ENCODE peak calls at places on chromosome 4, in six cellular contexts. O is IMR-90, Y is A549, D is HepG2, N is K562, B is GM12878. C is an unnamed sample.

GRCh38 chr4:52943644-52944043 is 81.5 kb downstream of the RASL11B start:
- DNase-seq in O (no peak), Y (no peak), D (no peak), N (no peak), B (no peak), C (no peak)

GRCh38 chr4:10737335-10737734 is 52.8 kb upstream of the CLNK start:
- DNase-seq in O (peak), Y (no peak), D (no peak), N (no peak), B (no peak), C (no peak)

GRCh38 chr4:141131738-141132688 is 1.3 kb downstream of the RNF150 start:
- DNase-seq in O (peak), Y (no peak), D (no peak), N (no peak), B (no peak), C (peak)

GRCh38 chr4:87042986-87043820 is 108.4 kb downstream of the AFF1 start:
- DNase-seq in O (no peak), Y (no peak), D (no peak), N (no peak), B (no peak), C (no peak)

GRCh38 chr4:125125256-125125655 is 189.5 kb upstream of the FAT4 start:
- DNase-seq in O (no peak), Y (no peak), D (no peak), N (no peak), B (no peak), C (no peak)

GRCh38 chr4:118586357-118586790 is 98.8 kb upstream of the METTL14 start:
- DNase-seq in O (no peak), Y (no peak), D (no peak), N (no peak), B (no peak), C (no peak)

GRCh38 chr4:82667761-82668505 is 106.1 kb upstream of the TMEM150C start:
- DNase-seq in O (no peak), Y (no peak), D (no peak), N (no peak), B (no peak), C (no peak)

GRCh38 chr4:121072080-121072835 is at the start of gene NDNF:
- DNase-seq in O (peak), Y (no peak), D (peak), N (no peak), B (no peak), C (peak)

GRCh38 chr4:147518846-147519767 is 38.2 kb downstream of the EDNRA start:
- DNase-seq in O (peak), Y (peak), D (peak), N (peak), B (peak), C (peak)

GRCh38 chr4:140617494-140618060 is 48.8 kb upstream of the UCP1 start:
- DNase-seq in O (no peak), Y (no peak), D (no peak), N (no peak), B (no peak), C (no peak)

GRCh38 chr4:174999407-174999806 is 81.2 kb downstream of the ADAM29 start:
- DNase-seq in O (no peak), Y (peak), D (no peak), N (no peak), B (no peak), C (no peak)

GRCh38 chr4:69546121-69546520 is 50.4 kb upstream of the UGT2B4 start:
- DNase-seq in O (no peak), Y (no peak), D (no peak), N (no peak), B (no peak), C (no peak)

GRCh38 chr4:144363890-144364289 is 223.4 kb upstream of the GYPA start:
- DNase-seq in O (no peak), Y (no peak), D (no peak), N (no peak), B (no peak), C (no peak)

GRCh38 chr4:42855779-42856178 is 36.7 kb upstream of the GRXCR1 start:
- DNase-seq in O (no peak), Y (no peak), D (no peak), N (no peak), B (no peak), C (no peak)

GRCh38 chr4:98946359-98946758 is 17.4 kb upstream of the EIF4E start:
- DNase-seq in O (no peak), Y (no peak), D (no peak), N (no peak), B (no peak), C (no peak)

GRCh38 chr4:95170176-95170575 is 378.6 kb downstream of the UNC5C start:
- DNase-seq in O (no peak), Y (no peak), D (no peak), N (no peak), B (no peak), C (no peak)

GRCh38 chr4:138938371-138938699 is 77.2 kb upstream of the NOCT start:
- DNase-seq in O (peak), Y (peak), D (peak), N (no peak), B (no peak), C (peak)

GRCh38 chr4:183960021-183960420 is 54.9 kb downstream of the STOX2 start:
- DNase-seq in O (peak), Y (peak), D (no peak), N (peak), B (no peak), C (peak)

GRCh38 chr4:108240356-108240755 is 71.6 kb upstream of the LEF1 start:
- DNase-seq in O (peak), Y (no peak), D (no peak), N (no peak), B (no peak), C (no peak)

GRCh38 chr4:140249351-140249750 is 95.4 kb upstream of the MAML3 start:
- DNase-seq in O (peak), Y (no peak), D (no peak), N (no peak), B (no peak), C (no peak)

GRCh38 chr4:119785963-119786362 is 157.4 kb upstream of the PDE5A start:
- DNase-seq in O (peak), Y (peak), D (peak), N (no peak), B (no peak), C (no peak)

GRCh38 chr4:143250617-143251016 is 65.9 kb downstream of the USP38 start:
- DNase-seq in O (no peak), Y (no peak), D (no peak), N (no peak), B (no peak), C (no peak)

GRCh38 chr4:112057479-112057878 is 87.8 kb upstream of the FAM241A start:
- DNase-seq in O (no peak), Y (no peak), D (no peak), N (no peak), B (no peak), C (no peak)

GRCh38 chr4:107035711-107036601 is at the start of gene DKK2:
- DNase-seq in O (peak), Y (no peak), D (no peak), N (no peak), B (no peak), C (peak)

GRCh38 chr4:4271912-4272311 is 18.0 kb downstream of the LYAR start:
- DNase-seq in O (no peak), Y (peak), D (no peak), N (peak), B (no peak), C (no peak)

GRCh38 chr4:180942367-180942916 is 1300.8 kb upstream of the TENM3 start:
- DNase-seq in O (no peak), Y (no peak), D (no peak), N (no peak), B (no peak), C (no peak)

GRCh38 chr4:153488006-153488718 is 22.0 kb downstream of the TMEM131L start:
- DNase-seq in O (peak), Y (no peak), D (no peak), N (no peak), B (peak), C (no peak)

GRCh38 chr4:56435001-56435747 is at the start of gene PPAT:
- DNase-seq in O (peak), Y (peak), D (peak), N (peak), B (peak), C (peak)
- TF ChIP-seq BHLHE40 in O (no peak), Y (no peak), D (no peak), N (no peak), B (no peak), C (no peak)

GRCh38 chr4:20493761-20494353 is 206.4 kb upstream of the PACRGL start:
- DNase-seq in O (peak), Y (no peak), D (no peak), N (no peak), B (no peak), C (no peak)
- TF ChIP-seq BHLHE40 in O (no peak), Y (no peak), D (no peak), N (no peak), B (no peak), C (no peak)

GRCh38 chr4:6806924-6807676 is 24.6 kb downstream of the KIAA0232 start:
- DNase-seq in O (peak), Y (no peak), D (no peak), N (no peak), B (no peak), C (no peak)
- TF ChIP-seq BHLHE40 in O (no peak), Y (no peak), D (no peak), N (no peak), B (no peak), C (no peak)

GRCh38 chr4:1344696-1345095 is 2.3 kb upstream of the UVSSA start:
- DNase-seq in O (peak), Y (no peak), D (no peak), N (no peak), B (no peak), C (no peak)

GRCh38 chr4:1348014-1348513 is 1.1 kb downstream of the UVSSA start:
- DNase-seq in O (no peak), Y (no peak), D (no peak), N (peak), B (no peak), C (no peak)

GRCh38 chr4:1346781-1347409 is at the start of gene UVSSA:
- DNase-seq in O (peak), Y (peak), D (peak), N (peak), B (peak), C (peak)

GRCh38 chr4:1347410-1347864 is 429 bp downstream of the UVSSA start:
- DNase-seq in O (peak), Y (peak), D (peak), N (no peak), B (no peak), C (peak)

GRCh38 chr4:1345905-1346780 is 865 bp upstream of the UVSSA start:
- DNase-seq in O (peak), Y (peak), D (peak), N (peak), B (no peak), C (peak)
- TF ChIP-seq BHLHE40 in O (no peak), Y (no peak), D (no peak), N (no peak), B (no peak), C (no peak)

GRCh38 chr4:44086753-44087152 is 361.9 kb downstream of the KCTD8 start:
- DNase-seq in O (no peak), Y (no peak), D (no peak), N (no peak), B (no peak), C (no peak)
- TF ChIP-seq BHLHE40 in O (no peak), Y (no peak), D (no peak), N (no peak), B (no peak), C (no peak)

DNA sequence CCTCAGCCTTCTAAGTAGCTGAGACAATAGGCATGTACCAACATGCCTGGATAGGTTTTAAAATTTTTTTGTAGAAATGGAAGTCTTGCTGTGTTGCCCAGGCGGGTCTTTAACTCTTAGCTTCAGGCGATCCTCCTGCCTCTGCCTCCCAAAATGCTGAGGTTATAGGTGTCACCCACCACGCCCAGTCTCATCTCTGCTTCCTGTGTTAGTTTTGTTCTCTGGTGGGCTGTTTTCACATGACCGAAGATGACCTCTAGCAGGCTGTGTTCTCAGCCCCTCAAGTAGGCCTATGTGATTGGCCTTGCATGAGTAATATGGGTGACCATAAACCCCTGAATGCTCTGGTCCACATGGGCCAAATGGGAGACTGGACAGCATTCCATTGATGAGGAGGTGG is 56.8 kb upstream of the MSANTD1 start:
- DNase-seq in O (no peak), Y (no peak), D (no peak), N (no peak), B (no peak), C (no peak)
- TF ChIP-seq BHLHE40 in O (no peak), Y (no peak), D (no peak), N (no peak), B (no peak), C (no peak)

GRCh38 chr4:142194905-142195304 is 558.5 kb downstream of the IL15 start:
- DNase-seq in O (peak), Y (no peak), D (no peak), N (no peak), B (no peak), C (no peak)

GRCh38 chr4:142191901-142192300 is 555.5 kb downstream of the IL15 start:
- DNase-seq in O (no peak), Y (no peak), D (no peak), N (no peak), B (no peak), C (no peak)
- TF ChIP-seq BHLHE40 in O (no peak), Y (no peak), D (no peak), N (no peak), B (no peak), C (no peak)